ENCODE peak calls at places on chromosome 21, in eight cellular contexts. A is transverse colon, K is GM12892, U is vagina, E is upper lobe of left lung, F is heart left ventricle, C is body of pancreas, J is ovary. Y is an unnamed sample.

GRCh38 chr21:45496968-45497845 is 45.0 kb downstream of the SLC19A1 start:
- DNase-seq in A (no peak), K (no peak), U (no peak), E (peak; percentile 69), F (no peak), C (no peak), J (peak; percentile 80), Y (no peak)

GRCh38 chr21:17660449-17660848 is 47.7 kb upstream of the BTG3 start:
- DNase-seq in A (no peak), K (no peak), U (no peak), E (no peak), F (no peak), C (no peak), J (no peak), Y (no peak)

GRCh38 chr21:17128132-17128531 is 384.7 kb upstream of the CXADR start:
- DNase-seq in A (no peak), K (no peak), U (no peak), E (no peak), F (no peak), C (no peak), J (no peak), Y (no peak)

GRCh38 chr21:38308010-38308784 is 51.4 kb downstream of the KCNJ15 start:
- DNase-seq in A (no peak), K (no peak), U (no peak), E (no peak), F (no peak), C (no peak), J (no peak), Y (no peak)

GRCh38 chr21:46425061-46425460 is 33.6 kb upstream of the DIP2A start:
- DNase-seq in A (no peak), K (no peak), U (no peak), E (no peak), F (no peak), C (no peak), J (no peak), Y (no peak)

GRCh38 chr21:36113647-36114428 is 21.0 kb upstream of the CBR3 start:
- DNase-seq in A (peak; percentile 85), K (no peak), U (no peak), E (no peak), F (no peak), C (no peak), J (no peak), Y (no peak)

GRCh38 chr21:8994640-8995511 is 1526.5 kb upstream of the TPTE start:
- DNase-seq in A (no peak), K (no peak), U (no peak), E (no peak), F (no peak), C (no peak), J (no peak), Y (no peak)

GRCh38 chr21:45072963-45073300 is 1.4 kb upstream of the ADARB1 start:
- DNase-seq in A (no peak), K (no peak), U (no peak), E (peak; percentile 76), F (no peak), C (no peak), J (peak; percentile 47), Y (no peak)

GRCh38 chr21:46126321-46127238 is 28.7 kb downstream of the COL6A2 start:
- DNase-seq in A (peak; percentile 6), K (peak; percentile 29), U (no peak), E (peak; percentile 71), F (peak; percentile 7), C (peak; percentile 6), J (peak; percentile 44), Y (no peak)

GRCh38 chr21:46205766-46206162 is 21.5 kb upstream of the SPATC1L start:
- DNase-seq in A (peak; percentile 3), K (no peak), U (no peak), E (peak; percentile 66), F (no peak), C (no peak), J (peak; percentile 21), Y (no peak)

GRCh38 chr21:44753357-44753756 is 42.0 kb upstream of the TSPEAR start:
- DNase-seq in A (no peak), K (no peak), U (no peak), E (peak; percentile 59), F (no peak), C (no peak), J (no peak), Y (no peak)

GRCh38 chr21:45383111-45383614 is 21.8 kb upstream of the COL18A1 start:
- DNase-seq in A (no peak), K (no peak), U (no peak), E (peak; percentile 56), F (peak; percentile 4), C (no peak), J (peak; percentile 29), Y (peak; percentile 78)

GRCh38 chr21:44778983-44779382 is 22.6 kb downstream of the UBE2G2 start:
- DNase-seq in A (no peak), K (no peak), U (no peak), E (no peak), F (no peak), C (no peak), J (no peak), Y (no peak)

GRCh38 chr21:27771938-27772505 is 805.1 kb upstream of the ADAMTS5 start:
- DNase-seq in A (no peak), K (no peak), U (no peak), E (no peak), F (no peak), C (no peak), J (no peak), Y (no peak)

GRCh38 chr21:45222001-45222400 is 65.7 kb downstream of the POFUT2 start:
- DNase-seq in A (no peak), K (no peak), U (no peak), E (peak; percentile 57), F (no peak), C (no peak), J (no peak), Y (no peak)

GRCh38 chr21:44911384-44912157 is 9.1 kb downstream of the ITGB2 start:
- DNase-seq in A (peak; percentile 90), K (peak; percentile 63), U (no peak), E (peak; percentile 91), F (peak; percentile 69), C (peak; percentile 91), J (peak; percentile 57), Y (no peak)

GRCh38 chr21:19540287-19540686 is 1136.7 kb upstream of the TMPRSS15 start:
- DNase-seq in A (no peak), K (no peak), U (no peak), E (no peak), F (no peak), C (no peak), J (no peak), Y (peak; percentile 41)

GRCh38 chr21:20649231-20649630 is 349.0 kb upstream of the NCAM2 start:
- DNase-seq in A (no peak), K (no peak), U (no peak), E (no peak), F (no peak), C (no peak), J (no peak), Y (no peak)

DNA sequence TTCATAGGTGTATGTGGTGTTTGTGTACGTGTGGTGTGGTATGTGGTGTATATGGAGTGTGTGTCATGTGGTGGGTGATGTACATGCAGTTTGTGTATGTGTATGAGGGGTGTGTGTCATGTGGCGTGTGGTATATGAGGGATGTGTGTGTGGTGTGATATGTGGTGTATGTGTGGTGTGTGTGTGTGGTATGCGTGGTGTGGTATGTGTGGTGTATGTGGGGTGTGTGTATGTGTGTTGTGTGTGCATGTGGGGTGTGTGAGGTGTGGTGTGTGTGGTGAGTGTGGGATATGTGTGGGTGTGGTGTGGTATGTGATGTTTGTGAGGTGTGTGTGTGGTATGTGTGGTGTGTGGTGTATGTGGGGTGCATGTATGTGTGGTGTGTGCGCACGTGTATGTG is 272.4 kb downstream of the PCP4 start:
- DNase-seq in A (no peak), K (no peak), U (no peak), E (no peak), F (no peak), C (no peak), J (no peak), Y (no peak)
- TF ChIP-seq POLR2A in A (no peak), K (no peak), U (no peak), E (no peak), F (no peak), C (no peak), J (no peak), Y (no peak)

DNA sequence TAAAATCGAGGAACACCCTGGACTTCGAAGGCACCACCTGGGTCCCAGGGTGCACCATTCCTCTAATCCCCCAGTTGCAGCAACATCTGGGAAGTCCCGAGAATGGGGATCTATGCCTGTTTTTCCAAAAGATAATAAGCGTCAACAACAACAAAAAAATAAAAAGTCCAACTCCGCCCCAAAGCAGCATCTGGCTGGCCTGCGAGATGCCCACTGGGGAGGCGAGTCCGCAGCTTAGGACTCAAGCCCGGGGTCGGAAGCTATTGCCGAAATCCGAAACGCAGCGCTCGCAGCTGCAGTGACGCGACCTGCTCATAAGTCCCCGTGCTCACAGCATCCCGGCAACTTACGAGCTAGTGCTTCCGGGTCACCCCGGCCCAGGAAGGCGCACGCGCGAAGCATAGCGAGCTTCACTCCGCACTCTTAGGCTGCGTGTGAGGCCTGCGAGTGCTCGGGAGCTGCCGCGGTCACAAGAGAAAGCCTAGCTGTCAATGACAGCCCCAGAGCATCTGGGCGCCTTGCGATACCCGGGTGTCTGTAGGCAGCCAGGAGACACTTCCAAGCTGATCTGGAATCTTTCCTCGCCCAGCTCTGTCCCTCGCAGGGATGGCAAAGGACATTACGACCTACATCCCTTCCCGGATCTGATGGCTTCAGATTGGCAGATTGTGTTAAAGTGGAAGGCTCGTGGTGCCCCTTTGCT is 9.9 kb upstream of the LTN1 start:
- DNase-seq in A (peak; percentile 96), K (peak; percentile 85), U (no peak), E (peak; percentile 98), F (peak; percentile 96), C (peak; percentile 94), J (peak; percentile 98), Y (peak; percentile 98)
- TF ChIP-seq POLR2A in A (peak; percentile 98), K (peak; percentile 99), U (peak; percentile 90), E (no peak), F (no peak), C (peak; percentile 98), J (peak; percentile 98), Y (peak; percentile 98)

GRCh38 chr21:42009018-42009830 is 936 bp downstream of the ZBTB21 start:
- DNase-seq in A (peak; percentile 71), K (no peak), U (no peak), E (no peak), F (peak; percentile 57), C (peak; percentile 56), J (peak; percentile 76), Y (peak; percentile 72)
- TF ChIP-seq POLR2A in A (no peak), K (no peak), U (no peak), E (no peak), F (no peak), C (no peak), J (no peak), Y (no peak)

GRCh38 chr21:34820051-34820450 is 151.3 kb downstream of the CLIC6 start:
- DNase-seq in A (no peak), K (no peak), U (no peak), E (peak; percentile 60), F (no peak), C (no peak), J (no peak), Y (peak; percentile 5)

GRCh38 chr21:34815831-34816700 is 147.3 kb downstream of the CLIC6 start:
- DNase-seq in A (no peak), K (no peak), U (no peak), E (no peak), F (no peak), C (no peak), J (no peak), Y (no peak)

GRCh38 chr21:34819357-34819999 is 150.7 kb downstream of the CLIC6 start:
- DNase-seq in A (no peak), K (no peak), U (no peak), E (peak; percentile 53), F (no peak), C (no peak), J (no peak), Y (no peak)

GRCh38 chr21:34818663-34819158 is 149.9 kb downstream of the CLIC6 start:
- DNase-seq in A (no peak), K (no peak), U (no peak), E (no peak), F (no peak), C (no peak), J (no peak), Y (no peak)

GRCh38 chr21:34817821-34818662 is 149.2 kb downstream of the CLIC6 start:
- DNase-seq in A (no peak), K (no peak), U (no peak), E (no peak), F (no peak), C (no peak), J (no peak), Y (no peak)
- TF ChIP-seq POLR2A in A (no peak), K (no peak), U (no peak), E (no peak), F (no peak), C (no peak), J (no peak), Y (no peak)